ENCODE peak calls at places on chromosome 1, in ten cellular contexts. L, K, M, V, O, Z, I, U, J and D are unnamed samples.

GRCh38 chr1:209513226-209513625 is 70.3 kb upstream of the CAMK1G start:
- DNase-seq in L (peak; percentile 4), K (no peak), M (no peak), V (peak; percentile 69), O (no peak), Z (peak; percentile 12), I (peak; percentile 20), U (no peak), J (no peak), D (peak; percentile 23)

GRCh38 chr1:157315544-157315943 is 177.3 kb upstream of the ETV3 start:
- DNase-seq in L (no peak), K (no peak), M (no peak), V (no peak), O (no peak), Z (no peak), I (no peak), U (no peak), J (no peak), D (no peak)

GRCh38 chr1:153404768-153405167 is 11.6 kb upstream of the S100A7A start:
- DNase-seq in L (no peak), K (peak; percentile 63), M (no peak), V (peak; percentile 58), O (no peak), Z (peak; percentile 28), I (peak; percentile 55), U (peak; percentile 62), J (no peak), D (peak; percentile 50)

GRCh38 chr1:206931709-206932108 is 10.0 kb upstream of the FCMR start:
- DNase-seq in L (no peak), K (no peak), M (no peak), V (no peak), O (no peak), Z (no peak), I (no peak), U (no peak), J (no peak), D (no peak)

GRCh38 chr1:116880952-116881351 is 28.8 kb upstream of the PTGFRN start:
- DNase-seq in L (no peak), K (no peak), M (no peak), V (no peak), O (peak; percentile 56), Z (no peak), I (no peak), U (peak; percentile 62), J (no peak), D (no peak)

GRCh38 chr1:213606252-213606820 is 381.4 kb upstream of the PROX1 start:
- DNase-seq in L (no peak), K (no peak), M (no peak), V (no peak), O (no peak), Z (no peak), I (no peak), U (no peak), J (no peak), D (no peak)

GRCh38 chr1:21669033-21669286 is 197 bp downstream of the RAP1GAP start:
- DNase-seq in L (no peak), K (no peak), M (no peak), V (no peak), O (no peak), Z (no peak), I (no peak), U (no peak), J (no peak), D (no peak)

GRCh38 chr1:27568247-27569087 is 35.5 kb downstream of the AHDC1 start:
- DNase-seq in L (peak; percentile 86), K (peak; percentile 97), M (peak; percentile 91), V (peak; percentile 94), O (peak; percentile 98), Z (peak; percentile 95), I (peak; percentile 88), U (peak; percentile 98), J (peak; percentile 98), D (peak; percentile 99)

GRCh38 chr1:234848972-234849641 is 239.1 kb upstream of the IRF2BP2 start:
- DNase-seq in L (no peak), K (no peak), M (no peak), V (peak; percentile 29), O (no peak), Z (no peak), I (no peak), U (no peak), J (no peak), D (no peak)

GRCh38 chr1:110380667-110381283 is 10.1 kb downstream of the SLC16A4 start:
- DNase-seq in L (no peak), K (no peak), M (no peak), V (no peak), O (no peak), Z (no peak), I (no peak), U (no peak), J (no peak), D (no peak)

GRCh38 chr1:15457484-15458027 is 1.0 kb downstream of the CELA2A start:
- DNase-seq in L (no peak), K (no peak), M (no peak), V (no peak), O (no peak), Z (no peak), I (no peak), U (no peak), J (no peak), D (no peak)

GRCh38 chr1:38138498-38139233 is 92.1 kb upstream of the POU3F1 start:
- DNase-seq in L (peak; percentile 96), K (peak; percentile 81), M (peak; percentile 63), V (peak; percentile 91), O (peak; percentile 72), Z (no peak), I (no peak), U (peak; percentile 74), J (peak; percentile 94), D (peak; percentile 15)

GRCh38 chr1:152398812-152399698 is 15.0 kb downstream of the CRNN start:
- DNase-seq in L (no peak), K (no peak), M (no peak), V (peak; percentile 60), O (no peak), Z (no peak), I (peak; percentile 38), U (no peak), J (no peak), D (no peak)

GRCh38 chr1:41122851-41123518 is 101.5 kb upstream of the SLFNL1 start:
- DNase-seq in L (peak; percentile 60), K (no peak), M (no peak), V (peak; percentile 73), O (no peak), Z (peak; percentile 7), I (peak; percentile 24), U (no peak), J (no peak), D (no peak)

GRCh38 chr1:204174958-204175357 is 8.8 kb upstream of the REN start:
- DNase-seq in L (no peak), K (no peak), M (no peak), V (peak; percentile 73), O (no peak), Z (no peak), I (no peak), U (no peak), J (no peak), D (no peak)

GRCh38 chr1:23100074-23100748 is 68.4 kb downstream of the LUZP1 start:
- DNase-seq in L (peak; percentile 68), K (no peak), M (no peak), V (peak; percentile 80), O (no peak), Z (no peak), I (peak; percentile 26), U (peak; percentile 83), J (peak; percentile 70), D (no peak)

GRCh38 chr1:47524272-47524671 is 86.4 kb downstream of the FOXD2 start:
- DNase-seq in L (no peak), K (no peak), M (no peak), V (no peak), O (no peak), Z (no peak), I (no peak), U (no peak), J (no peak), D (no peak)

GRCh38 chr1:171613282-171613681 is 8.8 kb upstream of the MYOCOS start:
- DNase-seq in L (no peak), K (no peak), M (no peak), V (no peak), O (no peak), Z (no peak), I (no peak), U (no peak), J (no peak), D (no peak)

GRCh38 chr1:204647114-204647804 is 38.3 kb downstream of the LRRN2 start:
- DNase-seq in L (peak; percentile 46), K (no peak), M (no peak), V (peak; percentile 87), O (no peak), Z (peak; percentile 40), I (peak; percentile 66), U (peak; percentile 68), J (no peak), D (peak; percentile 79)

GRCh38 chr1:61012365-61012764 is 70.0 kb upstream of the NFIA start:
- DNase-seq in L (no peak), K (no peak), M (no peak), V (no peak), O (no peak), Z (no peak), I (no peak), U (no peak), J (no peak), D (no peak)
- TF ChIP-seq CTCF in L (no peak), K (no peak), M (no peak), V (no peak), O (no peak), Z (no peak), I (no peak), U (no peak), J (no peak), D (no peak)

GRCh38 chr1:159821171-159821867 is 5.4 kb upstream of the SLAMF8 start:
- DNase-seq in L (no peak), K (no peak), M (no peak), V (no peak), O (no peak), Z (no peak), I (peak; percentile 72), U (no peak), J (no peak), D (peak; percentile 42)
- TF ChIP-seq CTCF in L (no peak), K (no peak), M (no peak), V (no peak), O (no peak), Z (no peak), I (peak; percentile 35), U (no peak), J (no peak), D (peak; percentile 67)

GRCh38 chr1:225735252-225736149 is 42.1 kb upstream of the SRP9 start:
- DNase-seq in L (peak; percentile 70), K (peak; percentile 95), M (no peak), V (peak; percentile 97), O (peak; percentile 79), Z (peak; percentile 13), I (no peak), U (peak; percentile 93), J (peak; percentile 49), D (no peak)
- TF ChIP-seq CTCF in L (no peak), K (no peak), M (no peak), V (no peak), O (no peak), Z (no peak), I (no peak), U (no peak), J (no peak), D (no peak)

DNA sequence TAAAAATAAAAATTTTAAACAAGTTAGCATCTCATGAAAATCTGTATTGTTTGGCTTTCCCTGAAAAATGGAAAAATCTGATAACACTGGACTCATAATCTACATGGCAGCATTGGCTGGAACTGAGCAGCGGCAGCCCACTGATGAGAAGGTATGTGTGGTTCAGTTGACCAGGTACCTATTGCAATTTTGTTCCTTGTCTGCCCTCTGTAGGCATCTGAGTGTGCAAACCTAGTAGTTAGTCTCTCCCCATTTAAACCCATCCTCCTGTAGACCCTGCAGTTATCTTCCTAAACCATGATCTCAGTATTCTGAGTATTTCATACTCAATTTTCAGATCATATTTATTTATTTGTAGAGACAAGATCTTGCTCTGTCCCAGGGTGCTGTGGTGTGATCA is 59.4 kb upstream of the SERBP1 start:
- DNase-seq in L (peak; percentile 13), K (no peak), M (no peak), V (peak; percentile 53), O (no peak), Z (no peak), I (no peak), U (no peak), J (no peak), D (peak; percentile 55)
- TF ChIP-seq CTCF in L (peak; percentile 50), K (no peak), M (no peak), V (no peak), O (peak; percentile 15), Z (no peak), I (no peak), U (peak; percentile 22), J (peak; percentile 34), D (peak; percentile 47)